ENCODE peak calls at places on chromosomes 1 and 21, in four cellular contexts. O, F, P and R are unnamed samples.

GRCh38 chr1:185373813-185374524 is 56.9 kb upstream of the IVNS1ABP start:
- DNase-seq in F (no peak), P (no peak), O (no peak), R (no peak)

GRCh38 chr1:104671684-104672353 is 922.1 kb downstream of the AMY1C start:
- DNase-seq in F (no peak), P (no peak), O (no peak), R (no peak)

GRCh38 chr1:40876891-40877290 is 14.7 kb upstream of the CITED4 start:
- DNase-seq in F (no peak), P (no peak), O (no peak), R (no peak)

GRCh38 chr1:187638733-187639132 is 810.0 kb downstream of the PLA2G4A start:
- DNase-seq in F (no peak), P (no peak), O (no peak), R (no peak)

GRCh38 chr1:53430256-53430655 is 28.9 kb upstream of the DMRTB1 start:
- DNase-seq in F (no peak), P (no peak), O (no peak), R (no peak)

GRCh38 chr1:92854386-92854785 is 22.5 kb downstream of the RPL5 start:
- DNase-seq in P (no peak), O (no peak), F (no peak), R (no peak)

GRCh38 chr1:176102243-176102642 is 104.8 kb downstream of the COP1 start:
- DNase-seq in O (no peak), F (no peak), P (no peak), R (no peak)

GRCh38 chr1:190207733-190208132 is 269.9 kb downstream of the BRINP3 start:
- DNase-seq in P (no peak), O (no peak), F (no peak), R (no peak)

GRCh38 chr1:246837418-246838117 is 94.2 kb downstream of the AHCTF1 start:
- DNase-seq in P (no peak), F (no peak), O (no peak), R (no peak)

GRCh38 chr1:101112051-101112770 is 86.6 kb upstream of the DPH5 start:
- DNase-seq in O (no peak), P (peak), F (peak), R (no peak)

GRCh38 chr1:162626089-162626488 is 6.2 kb upstream of the DDR2 start:
- DNase-seq in P (peak), O (no peak), F (no peak), R (no peak)

GRCh38 chr1:229298420-229298819 is 27.5 kb downstream of the RAB4A start:
- DNase-seq in F (no peak), P (no peak), O (no peak), R (no peak)

GRCh38 chr1:60461889-60462595 is 388.5 kb upstream of the C1orf87 start:
- DNase-seq in F (no peak), P (no peak), O (no peak), R (no peak)

GRCh38 chr1:111535256-111536191 is 32.1 kb upstream of the ADORA3 start:
- DNase-seq in O (no peak), F (no peak), P (peak), R (no peak)

GRCh38 chr1:152497273-152497672 is 13.3 kb upstream of the LCE5A start:
- DNase-seq in F (no peak), P (no peak), O (no peak), R (no peak)

GRCh38 chr1:11431946-11432507 is 46.9 kb upstream of the DISP3 start:
- DNase-seq in P (no peak), O (no peak), F (no peak), R (no peak)

GRCh38 chr21:31596055-31596454 is 63.4 kb upstream of the SOD1 start:
- DNase-seq in F (no peak), P (no peak), O (no peak), R (no peak)

GRCh38 chr1:43622471-43622870 is 27.5 kb upstream of the KDM4A start:
- DNase-seq in O (peak), F (no peak), P (no peak), R (no peak)

GRCh38 chr1:33735624-33736023 is 128.3 kb upstream of the HMGB4 start:
- DNase-seq in O (peak), P (no peak), F (no peak), R (no peak)

GRCh38 chr1:46649764-46650163 is 18.4 kb downstream of the ATPAF1 start:
- DNase-seq in F (no peak), P (no peak), O (no peak), R (no peak)